ENCODE peak calls at places on chromosome 18, in six cellular contexts. B is neural progenitor cell, A is fibroblast of lung, W is HL-60, T is H1, H is fibroblast of pulmonary artery. C is an unnamed sample.
A peak's percentile ranks its signal among the peaks of the same experiment; 100 is the strongest.

GRCh38 chr18:47968006-47968676 is 37.7 kb upstream of the SMAD2 start:
- DNase-seq in W (no peak), H (peak; percentile 57), A (peak; percentile 85), T (peak; percentile 63), B (peak; percentile 93), C (peak; percentile 19)

GRCh38 chr18:79384151-79384807 is 11.5 kb upstream of the NFATC1 start:
- DNase-seq in T (no peak), B (no peak), A (no peak), H (no peak), W (no peak), C (no peak)

GRCh38 chr18:50155406-50155805 is 39.5 kb downstream of the MYO5B start:
- DNase-seq in T (no peak), B (no peak), A (no peak), W (no peak), H (no peak), C (no peak)

GRCh38 chr18:2147424-2147823 is 423.9 kb downstream of the METTL4 start:
- DNase-seq in W (no peak), B (no peak), T (no peak), H (peak; percentile 48), A (peak; percentile 86), C (no peak)

GRCh38 chr18:79956276-79956675 is 4.8 kb upstream of the SLC66A2 start:
- DNase-seq in W (no peak), B (no peak), T (no peak), H (no peak), A (no peak), C (no peak)

GRCh38 chr18:13370995-13371625 is 152.6 kb downstream of the LDLRAD4 start:
- DNase-seq in T (no peak), A (no peak), H (no peak), B (no peak), W (no peak), C (no peak)

GRCh38 chr18:2898131-2898640 is 51.4 kb downstream of the EMILIN2 start:
- DNase-seq in H (no peak), A (peak; percentile 64), T (no peak), B (no peak), W (peak; percentile 97), C (no peak)

GRCh38 chr18:57447154-57447621 is 12.0 kb downstream of the ONECUT2 start:
- DNase-seq in A (peak; percentile 28), W (no peak), B (peak; percentile 92), H (peak; percentile 43), T (no peak), C (no peak)

GRCh38 chr18:56495884-56496283 is 142.5 kb downstream of the TXNL1 start:
- DNase-seq in H (no peak), W (no peak), B (no peak), T (no peak), A (no peak), C (no peak)

GRCh38 chr18:38368246-38368645 is 802.6 kb upstream of the CELF4 start:
- DNase-seq in T (no peak), A (no peak), B (no peak), H (no peak), W (no peak), C (no peak)

GRCh38 chr18:53864758-53865157 is 359.7 kb downstream of the MBD2 start:
- DNase-seq in B (no peak), W (no peak), H (peak; percentile 11), T (no peak), A (no peak), C (no peak)
- TF ChIP-seq CTCF in B (peak; percentile 23), W (no peak), H (peak; percentile 17), T (peak; percentile 26), A (no peak), C (peak; percentile 54)

DNA sequence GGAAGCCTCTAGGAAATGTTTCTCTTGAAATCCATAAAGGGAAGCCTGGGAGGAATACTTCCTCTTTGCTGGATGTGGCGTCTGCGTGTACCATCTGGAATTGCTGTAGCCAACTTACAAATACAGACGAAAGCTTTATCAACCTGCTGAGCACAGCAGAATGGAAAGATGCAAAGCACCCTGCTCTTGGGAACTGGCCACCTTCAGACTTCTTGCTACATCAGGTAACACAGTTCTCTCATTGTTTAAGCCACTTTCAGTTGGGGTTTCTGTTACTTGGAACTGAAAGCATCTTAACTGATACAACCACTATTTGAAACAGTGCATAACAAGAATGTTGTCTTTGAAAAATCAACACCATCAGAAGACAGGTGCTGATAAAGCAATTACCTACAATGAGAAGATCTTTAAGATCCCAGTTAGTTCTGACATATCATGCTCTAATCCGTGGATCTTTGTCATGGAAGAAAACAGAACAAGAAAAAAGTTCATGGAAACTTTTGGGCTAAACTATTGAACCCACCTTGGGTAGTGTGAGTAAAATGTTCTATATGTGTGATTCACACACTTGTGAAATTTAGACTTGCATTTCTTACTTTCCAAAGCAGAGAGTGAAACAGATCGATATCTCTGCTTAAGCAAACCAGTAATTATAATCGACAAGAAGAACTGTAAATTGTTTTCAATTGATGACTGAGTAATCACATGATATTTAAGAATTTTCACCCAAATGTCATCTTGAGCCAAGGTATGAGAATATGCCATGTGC is 214.0 kb downstream of the HRH4 start:
- DNase-seq in W (no peak), T (no peak), B (no peak), A (no peak), H (no peak), C (no peak)
- H3K4me3 ChIP-seq in W (no peak overlapping the region), T (no peak overlapping the region), B (no peak overlapping the region), A (no peak overlapping the region), H (no peak overlapping the region), C (no peak overlapping the region)

GRCh38 chr18:4455113-4455811 is at the start of gene DLGAP1:
- DNase-seq in B (peak; percentile 95), T (peak; percentile 51), A (peak; percentile 71), H (peak; percentile 7), W (no peak), C (no peak)

GRCh38 chr18:4454548-4455112 is 477 bp downstream of the DLGAP1 start:
- DNase-seq in H (no peak), A (no peak), W (no peak), B (no peak), T (no peak), C (no peak)

GRCh38 chr18:4450065-4450676 is 4.9 kb downstream of the DLGAP1 start:
- DNase-seq in A (peak; percentile 1), B (no peak), H (no peak), T (no peak), W (no peak), C (no peak)

GRCh38 chr18:4453712-4454547 is 1.2 kb downstream of the DLGAP1 start:
- DNase-seq in H (no peak), T (no peak), W (no peak), A (peak; percentile 5), B (peak; percentile 76), C (no peak)
- TF ChIP-seq CTCF in H (no peak), T (peak; percentile 16), W (no peak), A (no peak), B (peak; percentile 27), C (no peak)

GRCh38 chr18:24003903-24004640 is 10.5 kb upstream of the TTC39C start:
- DNase-seq in A (peak; percentile 43), T (no peak), B (no peak), W (no peak), H (no peak), C (no peak)

GRCh38 chr18:24009246-24009645 is 5.3 kb upstream of the TTC39C start:
- DNase-seq in H (no peak), B (no peak), T (no peak), A (no peak), W (no peak), C (no peak)

GRCh38 chr18:24010673-24011072 is 3.9 kb upstream of the TTC39C start:
- DNase-seq in A (no peak), W (no peak), B (no peak), H (no peak), T (no peak), C (no peak)

GRCh38 chr18:24009651-24010333 is 4.8 kb upstream of the TTC39C start:
- DNase-seq in H (no peak), B (no peak), A (no peak), T (no peak), W (no peak), C (no peak)

DNA sequence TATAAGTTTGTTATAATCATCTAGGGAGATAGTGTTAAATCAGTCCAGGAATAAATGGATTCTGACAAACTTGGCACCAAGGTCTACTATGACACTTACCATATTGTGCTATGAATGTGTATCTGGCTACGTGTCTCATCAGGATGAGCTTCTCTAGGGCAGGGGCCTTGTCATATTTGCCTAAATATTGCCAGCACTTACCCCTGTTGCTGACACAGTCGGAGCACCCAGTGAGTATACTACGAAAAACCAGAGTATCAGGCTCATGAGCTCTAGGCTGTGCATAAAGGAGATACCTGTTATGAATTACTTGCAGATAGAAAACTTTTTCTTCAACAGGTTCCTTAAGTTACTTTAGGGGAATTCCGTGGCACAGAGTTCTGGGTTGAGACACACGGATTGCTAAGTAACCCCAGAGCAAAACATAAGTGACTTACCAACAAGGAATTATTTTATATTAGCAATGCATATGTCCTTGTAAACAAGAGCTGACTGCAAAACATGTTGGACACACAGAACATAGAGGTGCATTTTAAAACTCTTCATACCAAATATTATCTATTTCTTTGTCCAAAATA is 7.7 kb upstream of the TTC39C start:
- DNase-seq in B (no peak), W (no peak), A (no peak), H (no peak), T (no peak), C (no peak)
- H3K4me3 ChIP-seq in B (no peak overlapping the region), W (no peak overlapping the region), A (no peak overlapping the region), H (no peak overlapping the region), T (no peak overlapping the region), C (no peak overlapping the region)

DNA sequence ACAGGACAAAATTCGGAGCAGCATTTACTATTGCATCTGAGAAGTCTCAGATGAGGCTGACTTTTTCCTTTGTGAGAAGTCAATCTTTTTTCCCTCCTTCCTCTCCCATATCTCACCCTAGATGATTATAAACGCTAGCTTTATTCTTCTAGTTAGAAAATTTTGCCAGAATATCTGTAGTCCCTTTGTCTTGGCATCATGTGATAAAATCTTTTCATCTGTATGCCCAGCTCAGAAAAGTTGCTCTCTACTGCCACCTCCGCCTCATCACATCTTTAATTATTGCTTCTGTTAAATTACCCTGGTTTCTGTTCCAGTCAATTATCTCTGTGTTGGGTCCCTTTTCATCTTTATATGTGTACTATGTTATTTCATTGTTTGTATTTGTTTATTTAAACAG is 210.8 kb upstream of the SLC35G4 start:
- DNase-seq in W (no peak), T (no peak), B (no peak), H (peak; percentile 3), A (no peak), C (no peak)
- TF ChIP-seq CTCF in W (no peak), T (peak; percentile 12), B (peak; percentile 49), H (peak; percentile 18), A (peak; percentile 39), C (peak; percentile 49)

DNA sequence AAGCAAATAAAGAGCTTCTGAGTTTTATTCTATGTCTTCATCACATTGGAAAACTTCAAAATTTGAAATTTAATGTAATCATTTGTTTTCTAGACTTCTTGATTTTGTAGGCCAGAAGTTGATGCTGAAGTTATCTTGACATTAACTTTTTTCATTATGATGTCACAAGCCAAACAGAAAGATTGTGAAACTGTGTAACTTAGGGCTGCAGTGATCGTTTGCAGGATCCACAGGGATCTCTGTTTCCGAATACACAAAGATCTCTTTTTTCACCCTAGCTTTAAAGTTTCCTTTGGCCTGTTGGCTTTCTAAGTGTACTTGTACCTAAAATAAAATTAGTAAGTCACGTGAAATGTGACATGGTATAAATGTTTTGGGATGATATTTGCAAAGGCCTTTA is 594.9 kb upstream of the CDH2 start:
- DNase-seq in A (no peak), B (no peak), H (peak; percentile 49), W (no peak), T (no peak), C (no peak)
- H3K4me3 ChIP-seq in A (no peak overlapping the region), B (no peak overlapping the region), H (no peak overlapping the region), W (no peak overlapping the region), T (no peak overlapping the region), C (no peak overlapping the region)

GRCh38 chr18:68925268-68925667 is 127.4 kb downstream of the CCDC102B start:
- DNase-seq in A (no peak), B (peak; percentile 33), H (peak; percentile 11), W (no peak), T (no peak), C (no peak)
- TF ChIP-seq CTCF in A (peak; percentile 42), B (peak; percentile 59), H (peak; percentile 22), W (no peak), T (peak; percentile 51), C (peak; percentile 73)